ENCODE peak calls at places on chromosomes 3 and 15, in eight cellular contexts. F, W, Q, C, J, V, T and L are unnamed samples.

GRCh38 chr3:120432105-120432860 is 18.5 kb downstream of the FSTL1 start:
- DNase-seq in F (peak; percentile 89), W (no peak), Q (peak; percentile 94), C (peak; percentile 83), J (peak; percentile 55), V (no peak), T (no peak), L (no peak)

GRCh38 chr3:159669753-159670152 is 318.9 kb upstream of the IL12A start:
- DNase-seq in F (peak; percentile 65), W (no peak), Q (peak; percentile 39), C (peak; percentile 11), J (peak; percentile 2), V (no peak), T (no peak), L (no peak)

GRCh38 chr15:33310481-33311311 is at the start of gene RYR3:
- DNase-seq in F (no peak), W (peak; percentile 72), Q (peak; percentile 45), C (peak; percentile 84), J (peak; percentile 9), V (no peak), T (peak; percentile 66), L (no peak)

GRCh38 chr3:24149032-24149431 is 203.9 kb downstream of the NR1D2 start:
- DNase-seq in F (no peak), W (no peak), Q (no peak), C (peak; percentile 44), J (no peak), V (no peak), T (no peak), L (no peak)

GRCh38 chr15:60379466-60380274 is 18.1 kb downstream of the ANXA2 start:
- DNase-seq in F (peak; percentile 98), W (no peak), Q (peak; percentile 99), C (peak; percentile 74), J (peak; percentile 92), V (no peak), T (peak; percentile 93), L (no peak)

GRCh38 chr3:63960048-63960711 is 48.0 kb upstream of the SCAANT1 start:
- DNase-seq in F (peak; percentile 84), W (no peak), Q (peak; percentile 72), C (no peak), J (peak; percentile 84), V (no peak), T (peak; percentile 71), L (no peak)

GRCh38 chr3:156395961-156396700 is 158.8 kb downstream of the SSR3 start:
- DNase-seq in F (no peak), W (no peak), Q (peak; percentile 15), C (no peak), J (no peak), V (no peak), T (no peak), L (no peak)

GRCh38 chr3:123395235-123395634 is 53.7 kb downstream of the ADCY5 start:
- DNase-seq in F (no peak), W (no peak), Q (no peak), C (no peak), J (no peak), V (no peak), T (no peak), L (no peak)

GRCh38 chr3:61682671-61683408 is 121.5 kb downstream of the PTPRG start:
- DNase-seq in F (peak; percentile 55), W (no peak), Q (no peak), C (peak; percentile 36), J (no peak), V (no peak), T (peak; percentile 48), L (no peak)

GRCh38 chr15:75750261-75751050 is 37.8 kb upstream of the CSPG4 start:
- DNase-seq in F (no peak), W (no peak), Q (no peak), C (no peak), J (no peak), V (no peak), T (no peak), L (no peak)

GRCh38 chr15:79075256-79075655 is 15.3 kb downstream of the RASGRF1 start:
- DNase-seq in F (no peak), W (no peak), Q (no peak), C (no peak), J (no peak), V (no peak), T (no peak), L (no peak)

GRCh38 chr3:158539414-158540014 is 31.5 kb upstream of the MLF1 start:
- DNase-seq in F (peak; percentile 58), W (no peak), Q (peak; percentile 25), C (peak; percentile 31), J (peak; percentile 73), V (no peak), T (peak; percentile 12), L (no peak)

GRCh38 chr15:35936284-35936683 is 390.3 kb upstream of the DPH6 start:
- DNase-seq in F (no peak), W (no peak), Q (no peak), C (peak; percentile 31), J (no peak), V (no peak), T (no peak), L (no peak)

GRCh38 chr3:13452490-13453335 is 27.4 kb upstream of the HDAC11 start:
- DNase-seq in F (peak; percentile 53), W (no peak), Q (peak; percentile 30), C (peak; percentile 67), J (peak; percentile 63), V (no peak), T (peak; percentile 38), L (no peak)

GRCh38 chr3:30694148-30694547 is 87.7 kb downstream of the TGFBR2 start:
- DNase-seq in F (no peak), W (no peak), Q (no peak), C (no peak), J (no peak), V (no peak), T (no peak), L (no peak)

GRCh38 chr15:68100194-68100593 is 46.1 kb downstream of the PIAS1 start:
- DNase-seq in F (no peak), W (no peak), Q (no peak), C (no peak), J (no peak), V (no peak), T (no peak), L (no peak)

GRCh38 chr3:174533286-174533685 is 325.8 kb upstream of the NAALADL2 start:
- DNase-seq in F (peak; percentile 76), W (no peak), Q (peak; percentile 94), C (no peak), J (peak; percentile 5), V (no peak), T (peak; percentile 72), L (no peak)

GRCh38 chr3:79765854-79766253 is 1.9 kb downstream of the ROBO1 start:
- DNase-seq in F (no peak), W (no peak), Q (no peak), C (peak; percentile 31), J (no peak), V (no peak), T (no peak), L (no peak)

GRCh38 chr3:79767953-79768282 is at the start of gene ROBO1:
- DNase-seq in F (no peak), W (no peak), Q (peak; percentile 10), C (peak; percentile 53), J (peak; percentile 33), V (no peak), T (no peak), L (no peak)

GRCh38 chr3:79769234-79769633 is 1.4 kb upstream of the ROBO1 start:
- DNase-seq in F (no peak), W (no peak), Q (no peak), C (no peak), J (no peak), V (no peak), T (no peak), L (no peak)

GRCh38 chr3:79766474-79767193 is 1.2 kb downstream of the ROBO1 start:
- DNase-seq in F (no peak), W (peak; percentile 72), Q (no peak), C (peak; percentile 47), J (peak; percentile 5), V (no peak), T (no peak), L (no peak)

GRCh38 chr3:79767194-79767952 is 425 bp downstream of the ROBO1 start:
- DNase-seq in F (no peak), W (peak; percentile 49), Q (peak; percentile 14), C (peak; percentile 57), J (peak; percentile 34), V (no peak), T (no peak), L (no peak)
- H3K4me3 ChIP-seq in F (no peak overlapping the region), W (peak overlapping the region; percentile 35), Q (peak overlapping the region; percentile 78), C (peak overlapping the region; percentile 50), J (no peak overlapping the region), V (no peak overlapping the region), T (no peak overlapping the region), L (no peak overlapping the region)

DNA sequence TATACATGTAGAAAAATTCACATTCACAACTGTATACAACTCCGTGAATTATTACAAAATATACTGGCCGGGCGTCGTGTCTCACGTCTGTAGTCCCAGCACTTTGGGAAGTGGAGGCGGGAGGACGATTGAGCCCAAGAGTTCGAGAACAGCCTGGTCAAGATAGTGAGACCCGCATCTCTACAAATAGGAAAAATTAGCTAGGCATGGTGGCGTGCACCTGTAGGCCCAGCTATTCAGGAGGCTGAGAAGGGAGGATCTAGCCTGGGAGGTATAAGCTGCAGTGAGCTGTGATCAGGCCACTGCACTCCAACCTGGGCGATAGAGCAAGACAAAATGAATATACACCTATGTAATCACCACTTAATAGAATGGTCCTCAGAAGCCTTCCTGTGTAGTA is 1.3 kb downstream of the RAD51 start:
- DNase-seq in F (no peak), W (no peak), Q (no peak), C (no peak), J (no peak), V (no peak), T (no peak), L (no peak)
- H3K27ac ChIP-seq in F (no peak overlapping the region), W (no peak overlapping the region), Q (no peak overlapping the region), C (no peak overlapping the region), J (peak overlapping the region; percentile 98), V (no peak overlapping the region), T (no peak overlapping the region), L (no peak overlapping the region)

GRCh38 chr3:86731501-86731901 is 259.4 kb downstream of the VGLL3 start:
- DNase-seq in F (no peak), W (peak; percentile 68), Q (no peak), C (no peak), J (no peak), V (no peak), T (no peak), L (no peak)
- TF ChIP-seq CTCF in F (no peak), W (no peak), Q (no peak), C (no peak), J (no peak), V (no peak), T (no peak), L (no peak)

GRCh38 chr15:40437754-40438687 is 2.7 kb upstream of the BAHD1 start:
- DNase-seq in F (no peak), W (no peak), Q (no peak), C (no peak), J (no peak), V (no peak), T (no peak), L (no peak)

GRCh38 chr15:40436116-40436891 is 4.4 kb upstream of the BAHD1 start:
- DNase-seq in F (no peak), W (no peak), Q (no peak), C (peak; percentile 45), J (no peak), V (no peak), T (no peak), L (no peak)

GRCh38 chr15:40436892-40437753 is 3.6 kb upstream of the BAHD1 start:
- DNase-seq in F (no peak), W (no peak), Q (no peak), C (peak; percentile 25), J (no peak), V (no peak), T (no peak), L (no peak)

GRCh38 chr15:40438712-40439111 is 2.0 kb upstream of the BAHD1 start:
- DNase-seq in F (no peak), W (no peak), Q (no peak), C (no peak), J (no peak), V (no peak), T (no peak), L (no peak)

GRCh38 chr15:40435331-40436089 is 5.2 kb upstream of the BAHD1 start:
- DNase-seq in F (no peak), W (no peak), Q (no peak), C (no peak), J (no peak), V (no peak), T (no peak), L (no peak)
- H3K4me3 ChIP-seq in F (peak overlapping the region; percentile 24), W (peak overlapping the region; percentile 43), Q (no peak overlapping the region), C (peak overlapping the region; percentile 64), J (peak overlapping the region; percentile 50), V (peak overlapping the region; percentile 45), T (no peak overlapping the region), L (peak overlapping the region; percentile 54)